ENCODE peak calls at places on chromosome 22, in ten cellular contexts. One of them, this sample, is unnamed.

GRCh38 chr22:23720855-23721254 is 30.0 kb downstream of the RGL4 start:
- DNase-seq in left ventricle myocardium inferior: no peak
- DNase-seq in astrocyte: no peak
- DNase-seq in brain microvascular endothelial cell: no peak
- DNase-seq in epithelial cell of esophagus: no peak
- DNase-seq in psoas muscle: no peak
- DNase-seq in A549: no peak
- DNase-seq in SJSA1: no peak
- DNase-seq in effector memory CD4-positive, alpha-beta T cell: no peak
- DNase-seq in fibroblast of pulmonary artery: no peak
- DNase-seq in this sample: no peak

GRCh38 chr22:45608763-45609180 is 62.9 kb upstream of the ATXN10 start:
- DNase-seq in left ventricle myocardium inferior: no peak
- DNase-seq in astrocyte: peak; percentile 97
- DNase-seq in brain microvascular endothelial cell: peak; percentile 56
- DNase-seq in epithelial cell of esophagus: peak; percentile 80
- DNase-seq in psoas muscle: no peak
- DNase-seq in A549: no peak
- DNase-seq in SJSA1: peak; percentile 88
- DNase-seq in effector memory CD4-positive, alpha-beta T cell: peak; percentile 2
- DNase-seq in fibroblast of pulmonary artery: peak; percentile 16
- DNase-seq in this sample: peak; percentile 36

GRCh38 chr22:24107668-24108067 is 73.6 kb upstream of the SUSD2 start:
- DNase-seq in left ventricle myocardium inferior: peak; percentile 89
- DNase-seq in astrocyte: peak; percentile 72
- DNase-seq in brain microvascular endothelial cell: peak; percentile 61
- DNase-seq in epithelial cell of esophagus: peak; percentile 59
- DNase-seq in psoas muscle: peak; percentile 89
- DNase-seq in A549: no peak
- DNase-seq in SJSA1: no peak
- DNase-seq in effector memory CD4-positive, alpha-beta T cell: no peak
- DNase-seq in fibroblast of pulmonary artery: peak; percentile 89
- DNase-seq in this sample: no peak

GRCh38 chr22:45334528-45334927 is 24.8 kb downstream of the FAM118A start:
- DNase-seq in left ventricle myocardium inferior: no peak
- DNase-seq in astrocyte: no peak
- DNase-seq in brain microvascular endothelial cell: no peak
- DNase-seq in epithelial cell of esophagus: peak; percentile 70
- DNase-seq in psoas muscle: peak; percentile 32
- DNase-seq in A549: no peak
- DNase-seq in SJSA1: no peak
- DNase-seq in effector memory CD4-positive, alpha-beta T cell: no peak
- DNase-seq in fibroblast of pulmonary artery: no peak
- DNase-seq in this sample: no peak

GRCh38 chr22:20378110-20378509 is 15.8 kb upstream of the ZNF74 start:
- DNase-seq in left ventricle myocardium inferior: no peak
- DNase-seq in astrocyte: no peak
- DNase-seq in brain microvascular endothelial cell: no peak
- DNase-seq in epithelial cell of esophagus: no peak
- DNase-seq in psoas muscle: no peak
- DNase-seq in A549: no peak
- DNase-seq in SJSA1: no peak
- DNase-seq in effector memory CD4-positive, alpha-beta T cell: no peak
- DNase-seq in fibroblast of pulmonary artery: no peak
- DNase-seq in this sample: no peak

GRCh38 chr22:16914006-16914405 is 88.8 kb upstream of the XKR3 start:
- DNase-seq in left ventricle myocardium inferior: no peak
- DNase-seq in astrocyte: no peak
- DNase-seq in brain microvascular endothelial cell: no peak
- DNase-seq in epithelial cell of esophagus: no peak
- DNase-seq in psoas muscle: no peak
- DNase-seq in A549: no peak
- DNase-seq in SJSA1: no peak
- DNase-seq in effector memory CD4-positive, alpha-beta T cell: no peak
- DNase-seq in fibroblast of pulmonary artery: no peak
- DNase-seq in this sample: no peak

GRCh38 chr22:33918676-33919590 is 1.3 kb downstream of the LARGE1 start:
- DNase-seq in left ventricle myocardium inferior: no peak
- DNase-seq in astrocyte: peak; percentile 12
- DNase-seq in brain microvascular endothelial cell: no peak
- DNase-seq in epithelial cell of esophagus: peak; percentile 4
- DNase-seq in psoas muscle: no peak
- DNase-seq in A549: no peak
- DNase-seq in SJSA1: no peak
- DNase-seq in effector memory CD4-positive, alpha-beta T cell: no peak
- DNase-seq in fibroblast of pulmonary artery: no peak
- DNase-seq in this sample: no peak

GRCh38 chr22:46004105-46004866 is 27.3 kb upstream of the WNT7B start:
- DNase-seq in left ventricle myocardium inferior: peak; percentile 18
- DNase-seq in astrocyte: no peak
- DNase-seq in brain microvascular endothelial cell: no peak
- DNase-seq in epithelial cell of esophagus: no peak
- DNase-seq in psoas muscle: no peak
- DNase-seq in A549: no peak
- DNase-seq in SJSA1: no peak
- DNase-seq in effector memory CD4-positive, alpha-beta T cell: no peak
- DNase-seq in fibroblast of pulmonary artery: no peak
- DNase-seq in this sample: no peak

GRCh38 chr22:30348837-30349236 is 7.9 kb downstream of the SF3A1 start:
- DNase-seq in left ventricle myocardium inferior: no peak
- DNase-seq in astrocyte: no peak
- DNase-seq in brain microvascular endothelial cell: no peak
- DNase-seq in epithelial cell of esophagus: no peak
- DNase-seq in psoas muscle: no peak
- DNase-seq in A549: no peak
- DNase-seq in SJSA1: no peak
- DNase-seq in effector memory CD4-positive, alpha-beta T cell: no peak
- DNase-seq in fibroblast of pulmonary artery: no peak
- DNase-seq in this sample: no peak

GRCh38 chr22:44363214-44363979 is 50.6 kb upstream of the SHISAL1 start:
- DNase-seq in left ventricle myocardium inferior: peak; percentile 92
- DNase-seq in astrocyte: peak; percentile 97
- DNase-seq in brain microvascular endothelial cell: peak; percentile 92
- DNase-seq in epithelial cell of esophagus: peak; percentile 91
- DNase-seq in psoas muscle: peak; percentile 94
- DNase-seq in A549: peak; percentile 60
- DNase-seq in SJSA1: peak; percentile 99
- DNase-seq in effector memory CD4-positive, alpha-beta T cell: no peak
- DNase-seq in fibroblast of pulmonary artery: peak; percentile 99
- DNase-seq in this sample: no peak

GRCh38 chr22:36325163-36326031 is 62.4 kb downstream of the MYH9 start:
- DNase-seq in left ventricle myocardium inferior: no peak
- DNase-seq in astrocyte: peak; percentile 98
- DNase-seq in brain microvascular endothelial cell: peak; percentile 75
- DNase-seq in epithelial cell of esophagus: peak; percentile 90
- DNase-seq in psoas muscle: peak; percentile 53
- DNase-seq in A549: no peak
- DNase-seq in SJSA1: peak; percentile 83
- DNase-seq in effector memory CD4-positive, alpha-beta T cell: no peak
- DNase-seq in fibroblast of pulmonary artery: peak; percentile 95
- DNase-seq in this sample: no peak

GRCh38 chr22:19121631-19122142 is 525 bp downstream of the DGCR2 start:
- DNase-seq in left ventricle myocardium inferior: peak; percentile 66
- DNase-seq in astrocyte: peak; percentile 22
- DNase-seq in brain microvascular endothelial cell: peak; percentile 19
- DNase-seq in epithelial cell of esophagus: peak; percentile 49
- DNase-seq in psoas muscle: peak; percentile 74
- DNase-seq in A549: peak; percentile 15
- DNase-seq in SJSA1: no peak
- DNase-seq in effector memory CD4-positive, alpha-beta T cell: no peak
- DNase-seq in fibroblast of pulmonary artery: no peak
- DNase-seq in this sample: no peak
- H3K4me3 ChIP-seq in left ventricle myocardium inferior: peak overlapping the region; percentile 93
- H3K4me3 ChIP-seq in astrocyte: peak overlapping the region; percentile 79
- H3K4me3 ChIP-seq in brain microvascular endothelial cell: peak overlapping the region; percentile 83
- H3K4me3 ChIP-seq in epithelial cell of esophagus: peak overlapping the region; percentile 86
- H3K4me3 ChIP-seq in psoas muscle: peak overlapping the region; percentile 90
- H3K4me3 ChIP-seq in A549: peak overlapping the region; percentile 86
- H3K4me3 ChIP-seq in SJSA1: peak overlapping the region; percentile 97
- H3K4me3 ChIP-seq in effector memory CD4-positive, alpha-beta T cell: peak overlapping the region; percentile 92
- H3K4me3 ChIP-seq in fibroblast of pulmonary artery: peak overlapping the region; percentile 77
- H3K4me3 ChIP-seq in this sample: peak overlapping the region; percentile 83

DNA sequence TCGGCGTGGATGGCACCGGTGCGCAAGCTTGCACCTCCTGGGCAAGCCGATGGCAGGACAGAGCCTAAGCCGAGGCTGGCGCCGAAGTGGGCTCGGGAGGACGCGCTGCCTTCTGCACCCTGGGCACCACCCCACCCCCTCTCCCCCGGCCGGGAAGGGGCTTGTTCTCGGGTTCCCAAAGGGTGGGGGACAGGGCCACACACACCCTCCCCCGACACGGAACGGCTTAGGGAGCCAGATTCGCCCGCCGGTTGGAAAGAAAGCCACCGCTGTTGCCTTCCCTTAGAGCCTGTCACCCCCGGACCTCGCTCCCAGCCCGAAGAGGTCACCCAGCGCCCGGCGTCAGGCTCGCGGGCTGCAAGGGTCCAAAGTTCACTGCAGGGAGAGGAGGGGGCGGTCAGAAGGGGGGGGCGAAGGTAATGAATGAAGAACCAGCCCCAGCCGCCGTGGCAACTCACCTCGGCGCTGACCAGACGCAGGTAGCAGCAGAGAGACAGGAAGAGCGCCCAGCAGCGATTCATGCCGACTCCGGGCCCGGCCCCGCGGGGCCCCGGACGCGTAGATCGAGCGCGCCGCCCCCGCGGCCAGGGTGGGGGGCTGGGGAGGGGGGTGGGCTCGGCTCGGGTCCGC is 1.2 kb downstream of the PDGFB start:
- DNase-seq in left ventricle myocardium inferior: no peak
- DNase-seq in astrocyte: no peak
- DNase-seq in brain microvascular endothelial cell: no peak
- DNase-seq in epithelial cell of esophagus: peak; percentile 52
- DNase-seq in psoas muscle: no peak
- DNase-seq in A549: peak; percentile 23
- DNase-seq in SJSA1: no peak
- DNase-seq in effector memory CD4-positive, alpha-beta T cell: no peak
- DNase-seq in fibroblast of pulmonary artery: no peak
- DNase-seq in this sample: no peak
- H3K4me3 ChIP-seq in left ventricle myocardium inferior: peak overlapping the region; percentile 82
- H3K4me3 ChIP-seq in astrocyte: peak overlapping the region; percentile 10
- H3K4me3 ChIP-seq in brain microvascular endothelial cell: peak overlapping the region; percentile 3
- H3K4me3 ChIP-seq in epithelial cell of esophagus: peak overlapping the region; percentile 58
- H3K4me3 ChIP-seq in psoas muscle: peak overlapping the region; percentile 73
- H3K4me3 ChIP-seq in A549: peak overlapping the region; percentile 54
- H3K4me3 ChIP-seq in SJSA1: no peak overlapping the region
- H3K4me3 ChIP-seq in effector memory CD4-positive, alpha-beta T cell: peak overlapping the region; percentile 74
- H3K4me3 ChIP-seq in fibroblast of pulmonary artery: peak overlapping the region; percentile 56
- H3K4me3 ChIP-seq in this sample: no peak overlapping the region

GRCh38 chr22:39458443-39459083 is 1.8 kb downstream of the MGAT3 start:
- DNase-seq in left ventricle myocardium inferior: no peak
- DNase-seq in astrocyte: no peak
- DNase-seq in brain microvascular endothelial cell: no peak
- DNase-seq in epithelial cell of esophagus: no peak
- DNase-seq in psoas muscle: no peak
- DNase-seq in A549: no peak
- DNase-seq in SJSA1: no peak
- DNase-seq in effector memory CD4-positive, alpha-beta T cell: no peak
- DNase-seq in fibroblast of pulmonary artery: no peak
- DNase-seq in this sample: no peak
- H3K4me3 ChIP-seq in left ventricle myocardium inferior: peak overlapping the region; percentile 75
- H3K4me3 ChIP-seq in astrocyte: no peak overlapping the region
- H3K4me3 ChIP-seq in brain microvascular endothelial cell: no peak overlapping the region
- H3K4me3 ChIP-seq in epithelial cell of esophagus: no peak overlapping the region
- H3K4me3 ChIP-seq in psoas muscle: peak overlapping the region; percentile 60
- H3K4me3 ChIP-seq in A549: no peak overlapping the region
- H3K4me3 ChIP-seq in SJSA1: peak overlapping the region; percentile 53
- H3K4me3 ChIP-seq in effector memory CD4-positive, alpha-beta T cell: no peak overlapping the region
- H3K4me3 ChIP-seq in fibroblast of pulmonary artery: no peak overlapping the region
- H3K4me3 ChIP-seq in this sample: peak overlapping the region; percentile 40

GRCh38 chr22:50308597-50308935 is 1.1 kb upstream of the PLXNB2 start:
- DNase-seq in left ventricle myocardium inferior: peak; percentile 92
- DNase-seq in astrocyte: peak; percentile 42
- DNase-seq in brain microvascular endothelial cell: no peak
- DNase-seq in epithelial cell of esophagus: no peak
- DNase-seq in psoas muscle: peak; percentile 82
- DNase-seq in A549: no peak
- DNase-seq in SJSA1: no peak
- DNase-seq in effector memory CD4-positive, alpha-beta T cell: no peak
- DNase-seq in fibroblast of pulmonary artery: peak; percentile 88
- DNase-seq in this sample: no peak

GRCh38 chr22:50307891-50308596 is 598 bp upstream of the PLXNB2 start:
- DNase-seq in left ventricle myocardium inferior: no peak
- DNase-seq in astrocyte: no peak
- DNase-seq in brain microvascular endothelial cell: no peak
- DNase-seq in epithelial cell of esophagus: no peak
- DNase-seq in psoas muscle: no peak
- DNase-seq in A549: no peak
- DNase-seq in SJSA1: no peak
- DNase-seq in effector memory CD4-positive, alpha-beta T cell: no peak
- DNase-seq in fibroblast of pulmonary artery: no peak
- DNase-seq in this sample: no peak

GRCh38 chr22:50305658-50306566 is 1.5 kb downstream of the PLXNB2 start:
- DNase-seq in left ventricle myocardium inferior: peak; percentile 84
- DNase-seq in astrocyte: peak; percentile 91
- DNase-seq in brain microvascular endothelial cell: peak; percentile 79
- DNase-seq in epithelial cell of esophagus: peak; percentile 99
- DNase-seq in psoas muscle: peak; percentile 85
- DNase-seq in A549: peak; percentile 80
- DNase-seq in SJSA1: peak; percentile 92
- DNase-seq in effector memory CD4-positive, alpha-beta T cell: no peak
- DNase-seq in fibroblast of pulmonary artery: peak; percentile 98
- DNase-seq in this sample: no peak

GRCh38 chr22:50305393-50305657 is 2.1 kb downstream of the PLXNB2 start:
- DNase-seq in left ventricle myocardium inferior: no peak
- DNase-seq in astrocyte: no peak
- DNase-seq in brain microvascular endothelial cell: no peak
- DNase-seq in epithelial cell of esophagus: no peak
- DNase-seq in psoas muscle: no peak
- DNase-seq in A549: no peak
- DNase-seq in SJSA1: no peak
- DNase-seq in effector memory CD4-positive, alpha-beta T cell: no peak
- DNase-seq in fibroblast of pulmonary artery: no peak
- DNase-seq in this sample: no peak

DNA sequence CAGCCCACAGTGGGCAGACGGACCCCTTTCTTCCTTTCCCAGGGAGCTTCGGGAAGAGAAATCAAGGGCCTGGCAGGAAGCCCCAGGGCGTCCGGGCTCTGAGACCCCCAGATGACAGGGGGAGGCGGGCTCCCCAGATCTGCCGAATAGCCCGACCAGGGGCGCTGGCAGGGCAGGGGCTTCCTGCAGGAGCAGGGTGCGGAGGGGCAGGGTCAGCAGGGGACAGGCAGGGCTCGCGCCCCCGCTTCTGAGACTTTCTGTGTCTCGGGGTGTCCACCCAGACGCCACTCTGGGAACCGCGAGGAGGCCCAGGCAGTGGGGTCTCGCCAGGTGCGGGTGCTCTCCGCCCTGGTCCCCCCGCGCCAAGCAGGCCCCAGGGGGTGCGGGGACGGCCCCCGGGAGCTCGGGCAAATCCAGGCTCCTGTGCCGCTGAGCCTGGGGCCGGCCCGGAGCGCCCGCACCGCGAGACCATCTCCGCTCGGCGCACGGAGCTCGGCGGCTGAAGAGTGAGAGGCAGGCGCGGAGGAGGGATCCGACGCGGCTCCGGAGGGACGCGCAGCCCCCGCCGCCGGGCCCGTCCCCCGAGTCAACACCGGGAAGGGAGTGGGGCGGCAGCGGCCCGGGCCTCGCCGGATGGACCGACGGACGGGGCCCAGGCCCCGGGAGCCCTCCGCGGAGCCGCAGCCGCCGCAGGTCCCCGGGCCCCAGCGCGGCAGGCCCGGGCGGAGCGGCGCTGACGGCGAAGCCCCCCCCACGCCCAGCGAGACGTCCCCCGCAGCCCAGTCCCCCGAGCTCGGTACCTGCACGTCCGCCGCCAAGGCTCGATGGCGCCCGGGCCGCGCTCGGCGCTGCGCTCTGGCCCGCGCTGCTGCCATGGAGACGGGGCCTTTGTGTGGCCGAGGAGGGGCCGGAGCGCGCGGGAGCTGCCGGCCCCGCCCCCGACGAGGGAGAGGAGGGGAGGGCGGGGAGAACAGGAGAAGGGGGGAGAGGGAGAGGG is at the start of gene PLXNB2:
- DNase-seq in left ventricle myocardium inferior: peak; percentile 88
- DNase-seq in astrocyte: peak; percentile 57
- DNase-seq in brain microvascular endothelial cell: peak; percentile 47
- DNase-seq in epithelial cell of esophagus: peak; percentile 77
- DNase-seq in psoas muscle: peak; percentile 87
- DNase-seq in A549: peak; percentile 40
- DNase-seq in SJSA1: peak; percentile 79
- DNase-seq in effector memory CD4-positive, alpha-beta T cell: no peak
- DNase-seq in fibroblast of pulmonary artery: peak; percentile 87
- DNase-seq in this sample: no peak
- H3K4me3 ChIP-seq in left ventricle myocardium inferior: peak within 1 kb of the TSS; percentile 98
- H3K4me3 ChIP-seq in astrocyte: peak within 1 kb of the TSS; percentile 78
- H3K4me3 ChIP-seq in brain microvascular endothelial cell: peak within 1 kb of the TSS; percentile 79
- H3K4me3 ChIP-seq in epithelial cell of esophagus: peak within 1 kb of the TSS; percentile 86
- H3K4me3 ChIP-seq in psoas muscle: peak within 1 kb of the TSS; percentile 80
- H3K4me3 ChIP-seq in A549: peak within 1 kb of the TSS; percentile 100
- H3K4me3 ChIP-seq in SJSA1: peak within 1 kb of the TSS; percentile 97
- H3K4me3 ChIP-seq in effector memory CD4-positive, alpha-beta T cell: peak within 1 kb of the TSS; percentile 42
- H3K4me3 ChIP-seq in fibroblast of pulmonary artery: peak within 1 kb of the TSS; percentile 86
- H3K4me3 ChIP-seq in this sample: peak within 1 kb of the TSS; percentile 5